ENCODE peak calls at places on chromosomes 11 and 22, in ten cellular contexts. Z, H, Q, P, X, D, K, I, N and J are unnamed samples.

GRCh38 chr11:86910592-86910991 is 44.6 kb downstream of the FZD4 start:
- DNase-seq in Z (no peak), H (no peak), Q (no peak), P (no peak), X (no peak), D (no peak), K (no peak), I (no peak), N (peak; percentile 39), J (no peak)

GRCh38 chr11:19511413-19512183 is 201.0 kb upstream of the NAV2 start:
- DNase-seq in Z (peak; percentile 3), H (peak; percentile 10), Q (peak; percentile 23), P (peak; percentile 50), X (no peak), D (peak; percentile 36), K (no peak), I (peak; percentile 70), N (peak; percentile 71), J (no peak)

GRCh38 chr11:5618807-5619206 is 6.0 kb upstream of the TRIM34 start:
- DNase-seq in Z (peak; percentile 83), H (no peak), Q (no peak), P (peak; percentile 68), X (no peak), D (no peak), K (no peak), I (peak; percentile 39), N (peak; percentile 86), J (no peak)

GRCh38 chr11:59053387-59053786 is 32.7 kb upstream of the GLYATL1B start:
- DNase-seq in Z (peak; percentile 8), H (peak; percentile 74), Q (peak; percentile 49), P (peak; percentile 66), X (no peak), D (peak; percentile 66), K (no peak), I (peak; percentile 67), N (peak; percentile 57), J (no peak)

GRCh38 chr11:84319853-84320252 is 1033.7 kb upstream of the CCDC90B start:
- DNase-seq in Z (no peak), H (no peak), Q (no peak), P (no peak), X (no peak), D (no peak), K (no peak), I (no peak), N (no peak), J (no peak)

GRCh38 chr11:26578998-26579635 is 7.1 kb upstream of the MUC15 start:
- DNase-seq in Z (peak; percentile 8), H (no peak), Q (no peak), P (peak; percentile 24), X (no peak), D (no peak), K (no peak), I (peak; percentile 16), N (peak; percentile 93), J (no peak)

GRCh38 chr11:83222499-83222898 is 29.0 kb downstream of the ANKRD42 start:
- DNase-seq in Z (peak; percentile 25), H (no peak), Q (no peak), P (no peak), X (no peak), D (no peak), K (no peak), I (no peak), N (no peak), J (no peak)

GRCh38 chr11:34044664-34045485 is 6.7 kb upstream of the CAPRIN1 start:
- DNase-seq in Z (peak; percentile 89), H (no peak), Q (no peak), P (peak; percentile 72), X (no peak), D (no peak), K (no peak), I (peak; percentile 83), N (peak; percentile 93), J (no peak)

GRCh38 chr11:1785749-1786261 is 22.1 kb upstream of the CTSD start:
- DNase-seq in Z (no peak), H (no peak), Q (no peak), P (no peak), X (no peak), D (no peak), K (no peak), I (no peak), N (no peak), J (no peak)

GRCh38 chr11:117221775-117222517 is 9.9 kb downstream of the PCSK7 start:
- DNase-seq in Z (no peak), H (peak; percentile 67), Q (peak; percentile 85), P (peak; percentile 72), X (peak; percentile 37), D (no peak), K (no peak), I (peak; percentile 94), N (peak; percentile 83), J (peak; percentile 63)

GRCh38 chr11:17397311-17398002 is 9.0 kb upstream of the KCNJ11 start:
- DNase-seq in Z (no peak), H (no peak), Q (no peak), P (no peak), X (no peak), D (no peak), K (no peak), I (no peak), N (no peak), J (no peak)

GRCh38 chr11:2589538-2589934 is 110.3 kb downstream of the KCNQ1OT1 start:
- DNase-seq in Z (no peak), H (no peak), Q (no peak), P (no peak), X (no peak), D (no peak), K (no peak), I (no peak), N (no peak), J (no peak)

DNA sequence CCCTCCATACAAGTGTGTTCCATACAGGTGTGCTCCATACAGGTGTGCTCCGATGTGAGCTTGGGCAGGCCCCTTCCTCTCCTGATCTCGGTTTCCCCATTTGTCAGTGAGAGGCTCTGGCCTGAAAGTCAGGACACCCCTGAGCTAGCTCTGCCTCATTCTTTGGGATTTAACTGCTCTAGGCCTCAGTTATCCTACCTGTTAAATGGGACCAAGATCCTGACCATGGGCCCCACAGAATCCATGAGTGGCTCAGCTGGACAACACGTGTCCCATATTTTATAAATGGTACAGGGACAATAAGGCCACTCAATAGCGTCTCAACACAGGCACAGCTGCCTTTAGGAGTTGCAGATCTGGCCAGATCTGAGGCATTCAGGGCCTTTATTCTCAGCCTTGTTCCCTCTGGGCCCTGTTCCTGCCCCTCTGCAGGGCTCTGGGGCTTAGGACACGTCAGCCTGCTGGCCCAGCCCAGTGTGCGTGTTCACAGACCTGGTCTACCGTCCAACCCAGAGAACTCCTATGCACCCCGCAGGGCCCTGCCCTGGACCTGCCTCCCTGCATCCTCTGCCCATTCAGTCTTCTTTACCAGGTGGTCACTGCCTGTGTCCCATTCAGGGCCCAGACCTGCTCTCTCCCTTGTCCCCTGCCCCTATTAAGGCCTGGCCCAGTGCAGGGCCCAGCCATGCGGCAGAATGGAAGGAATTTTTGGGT is 18.9 kb upstream of the IGLL1 start:
- DNase-seq in Z (no peak), H (no peak), Q (no peak), P (no peak), X (no peak), D (no peak), K (no peak), I (no peak), N (no peak), J (no peak)
- TF ChIP-seq CTCF in Z (no peak), H (no peak), Q (no peak), P (no peak), X (no peak), D (no peak), K (no peak), I (no peak), N (no peak), J (no peak)

DNA sequence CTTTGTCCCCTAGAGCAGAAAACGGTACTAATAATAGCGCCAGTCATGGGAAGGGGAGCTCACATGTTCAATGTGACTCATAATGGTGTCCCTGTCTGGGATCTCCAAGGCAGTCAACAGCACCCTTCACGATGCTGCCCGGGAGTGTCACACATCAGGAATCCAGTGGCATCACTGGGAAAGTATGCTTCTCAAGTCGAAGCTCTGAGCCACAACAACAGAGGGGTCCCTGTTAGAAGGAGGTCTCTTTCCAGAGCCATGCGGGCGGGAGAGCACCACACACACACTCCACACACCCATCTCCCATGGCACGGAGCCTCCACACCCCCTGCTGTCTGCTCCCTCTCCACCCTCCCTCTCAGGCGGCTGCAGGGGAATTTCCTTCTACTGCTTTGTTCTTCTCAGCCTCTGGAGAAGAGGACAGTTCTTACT is 119.7 kb downstream of the ETS1 start:
- DNase-seq in Z (peak; percentile 100), H (no peak), Q (no peak), P (peak; percentile 94), X (peak; percentile 65), D (no peak), K (peak; percentile 94), I (peak; percentile 88), N (peak; percentile 99), J (no peak)
- H3K4me3 ChIP-seq in Z (no peak overlapping the region), H (no peak overlapping the region), Q (no peak overlapping the region), P (no peak overlapping the region), X (no peak overlapping the region), D (no peak overlapping the region), K (no peak overlapping the region), I (no peak overlapping the region), N (no peak overlapping the region), J (no peak overlapping the region)

GRCh38 chr11:11230802-11231562 is 122.1 kb downstream of the CSNK2A3 start:
- DNase-seq in Z (no peak), H (no peak), Q (no peak), P (no peak), X (no peak), D (no peak), K (no peak), I (no peak), N (no peak), J (peak; percentile 10)
- TF ChIP-seq CTCF in Z (peak; percentile 23), H (peak; percentile 7), Q (no peak), P (peak; percentile 14), X (peak; percentile 47), D (peak; percentile 2), K (peak; percentile 57), I (peak; percentile 28), N (peak; percentile 43), J (peak; percentile 33)

GRCh38 chr11:134949121-134949591 is 537.1 kb upstream of the B3GAT1 start:
- DNase-seq in Z (peak; percentile 87), H (no peak), Q (no peak), P (peak; percentile 86), X (no peak), D (no peak), K (peak; percentile 27), I (peak; percentile 83), N (peak; percentile 72), J (no peak)
- H3K4me3 ChIP-seq in Z (peak overlapping the region; percentile 22), H (no peak overlapping the region), Q (no peak overlapping the region), P (no peak overlapping the region), X (no peak overlapping the region), D (no peak overlapping the region), K (no peak overlapping the region), I (no peak overlapping the region), N (no peak overlapping the region), J (no peak overlapping the region)